ENCODE peak calls at places on chromosomes 5 and 9, in four cellular contexts. X is AG04450, N is ELR, S is testis. I is an unnamed sample.

GRCh38 chr5:10439692-10440091 is 2.0 kb upstream of the ROPN1L start:
- DNase-seq in N (no peak), X (no peak), S (no peak), I (no peak)

GRCh38 chr5:94888674-94889073 is 270.2 kb downstream of the SLF1 start:
- DNase-seq in N (no peak), X (no peak), S (no peak), I (no peak)

GRCh38 chr5:133387091-133387490 is 225.2 kb downstream of the FSTL4 start:
- DNase-seq in S (peak), X (no peak), N (no peak), I (no peak)

GRCh38 chr9:68498816-68499215 is 41.9 kb downstream of the TMEM252 start:
- DNase-seq in X (no peak), N (no peak), S (no peak), I (no peak)

GRCh38 chr5:26649000-26649399 is 389.4 kb downstream of the CDH9 start:
- DNase-seq in N (no peak), X (no peak), S (no peak), I (no peak)

GRCh38 chr5:139658928-139659667 is 10.9 kb downstream of the CXXC5 start:
- DNase-seq in N (peak), S (peak), X (no peak), I (no peak)

GRCh38 chr5:107618233-107618632 is 52.5 kb downstream of the EFNA5 start:
- DNase-seq in X (no peak), N (no peak), S (no peak), I (no peak)

GRCh38 chr9:108972626-108973209 is 38.5 kb downstream of the ABITRAM start:
- DNase-seq in X (peak), S (no peak), N (no peak), I (no peak)

GRCh38 chr9:126404459-126404858 is 77.8 kb downstream of the MVB12B start:
- DNase-seq in N (no peak), S (no peak), X (no peak), I (no peak)

GRCh38 chr5:79971156-79971555 is 19.9 kb downstream of the MTX3 start:
- DNase-seq in S (no peak), X (no peak), N (peak), I (no peak)

GRCh38 chr9:110143969-110144545 is 63.9 kb downstream of the C9orf152 start:
- DNase-seq in X (no peak), S (no peak), N (no peak), I (peak)

GRCh38 chr9:136591191-136591752 is 45.4 kb upstream of the NOTCH1 start:
- DNase-seq in N (no peak), X (no peak), S (no peak), I (no peak)

GRCh38 chr5:176819476-176819875 is 9.1 kb downstream of the UNC5A start:
- DNase-seq in X (no peak), S (no peak), N (no peak), I (no peak)

GRCh38 chr5:17118631-17119030 is 98.8 kb upstream of the BASP1 start:
- DNase-seq in S (peak), X (peak), N (peak), I (peak)

GRCh38 chr5:129664336-129664937 is 83.5 kb upstream of the MINAR2 start:
- DNase-seq in N (peak), X (peak), S (peak), I (peak)

GRCh38 chr5:36688722-36689121 is 82.3 kb downstream of the SLC1A3 start:
- DNase-seq in X (no peak), N (peak), S (no peak), I (no peak)

GRCh38 chr9:121735065-121735791 is 83.8 kb downstream of the DAB2IP start:
- DNase-seq in S (peak), X (no peak), N (peak), I (no peak)

GRCh38 chr9:124855944-124856773 is 2.9 kb downstream of the WDR38 start:
- DNase-seq in S (no peak), N (peak), X (no peak), I (no peak)

GRCh38 chr5:1641560-1642166 is 117.9 kb upstream of the LPCAT1 start:
- DNase-seq in S (peak), N (peak), X (peak), I (peak)

GRCh38 chr5:41835625-41836024 is 34.6 kb downstream of the OXCT1 start:
- DNase-seq in N (peak), S (no peak), X (peak), I (no peak)

GRCh38 chr5:112346411-112347044 is 72.5 kb downstream of the EPB41L4A start:
- DNase-seq in S (no peak), N (no peak), X (no peak), I (no peak)

GRCh38 chr5:144141581-144141980 is 28.9 kb downstream of the YIPF5 start:
- DNase-seq in S (no peak), N (no peak), X (no peak), I (no peak)

GRCh38 chr9:136372561-136373299 is 739 bp downstream of the CARD9 start:
- DNase-seq in S (peak), N (peak), X (peak), I (peak)

GRCh38 chr9:116661037-116661954 is 25.8 kb upstream of the TRIM32 start:
- DNase-seq in S (peak), N (peak), X (peak), I (peak)